ENCODE peak calls at places on chromosomes 5 and 9, in ten cellular contexts. F is GM06990; V is CD8-positive, alpha-beta memory T cell; O is left kidney; Q is stimulated activated effector memory CD8-positive, alpha-beta T cell treated with anti-CD3 and anti-CD28 coated beads, Interleukin-12 subunit alpha, Interleukin-12 subunit beta, amount 100 ng/mL, for 72 hours; W is uterus; G is ureter; T is NCI-H69; X is mucosa of gallbladder; Y is left colon. M is an unnamed sample.

GRCh38 chr5:74200560-74200959 is 440.0 kb downstream of the ENC1 start:
- DNase-seq in X (no peak), Y (no peak), T (peak), O (no peak), V (no peak), Q (no peak), G (no peak), W (no peak), F (no peak), M (peak)

GRCh38 chr5:45383985-45384384 is 312.2 kb downstream of the HCN1 start:
- DNase-seq in T (no peak), G (no peak), Y (no peak), X (no peak), W (no peak), Q (no peak), V (no peak), O (no peak), F (no peak), M (no peak)

GRCh38 chr5:149453618-149454415 is 74.7 kb upstream of the IL17B start:
- DNase-seq in T (peak), X (no peak), G (no peak), W (no peak), Q (no peak), Y (no peak), V (no peak), O (no peak), F (no peak), M (no peak)

GRCh38 chr5:132369471-132370240 is at the start of gene SLC22A5:
- DNase-seq in V (peak), Q (peak), W (peak), X (peak), T (peak), F (peak), O (peak), G (peak), Y (peak), M (peak)

GRCh38 chr9:111036068-111036789 is 2.0 kb downstream of the LPAR1 start:
- DNase-seq in T (peak), W (peak), O (peak), Y (peak), V (no peak), X (peak), Q (no peak), G (peak), F (no peak), M (peak)

GRCh38 chr5:156758012-156758791 is 91.9 kb upstream of the PPP1R2B start:
- DNase-seq in F (no peak), V (no peak), O (no peak), T (no peak), X (no peak), G (no peak), W (no peak), Q (no peak), Y (no peak), M (no peak)

GRCh38 chr5:1009359-1010180 is 968 bp downstream of the NKD2 start:
- DNase-seq in F (no peak), Q (no peak), W (no peak), X (no peak), Y (peak), V (no peak), O (no peak), T (no peak), G (peak), M (no peak)

GRCh38 chr5:10499776-10500175 is 58.1 kb downstream of the ROPN1L start:
- DNase-seq in Y (no peak), T (no peak), F (no peak), V (no peak), W (no peak), Q (no peak), X (no peak), O (no peak), G (no peak), M (no peak)

M was measured in kidney tubule cell.